ENCODE peak calls at places on chromosomes 16 and 17, in ten cellular contexts. W is GM12865, C is fibroblast of the aortic adventitia, X is GM20000, P is ascending aorta, M is neural crest cell, A is mesothelial cell of epicardium, V is cardiac fibroblast, S is PC-3, Q is body of pancreas. T is an unnamed sample.

GRCh38 chr16:73000020-73000906 is 47.7 kb downstream of the ZFHX3 start:
- DNase-seq in S (peak), P (no peak), A (no peak), M (peak), X (no peak), Q (peak), V (peak), W (no peak), C (peak), T (no peak)

GRCh38 chr16:76277099-76278030 is at the start of gene CNTNAP4:
- DNase-seq in X (no peak), Q (peak), C (no peak), S (no peak), V (no peak), P (no peak), M (peak), W (no peak), A (no peak), T (no peak)

GRCh38 chr17:63701477-63702222 is 1.7 kb upstream of the LIMD2 start:
- DNase-seq in A (no peak), S (no peak), M (no peak), X (peak), V (no peak), P (no peak), Q (no peak), C (no peak), W (peak), T (no peak)

GRCh38 chr17:2090804-2091534 is 36.1 kb downstream of the HIC1 start:
- DNase-seq in M (no peak), P (no peak), V (peak), A (peak), S (peak), W (peak), C (peak), Q (no peak), X (no peak), T (no peak)

GRCh38 chr17:75188614-75189013 is 5.9 kb upstream of the SUMO2 start:
- DNase-seq in P (no peak), Q (no peak), W (no peak), A (no peak), M (no peak), X (no peak), S (no peak), C (no peak), V (no peak), T (no peak)

GRCh38 chr16:4683255-4684029 is 9.9 kb upstream of the NUDT16L1 start:
- DNase-seq in X (no peak), P (no peak), M (no peak), Q (no peak), V (no peak), S (no peak), W (no peak), A (no peak), C (no peak), T (no peak)

GRCh38 chr17:67244621-67245072 is 349 bp downstream of the HELZ start:
- DNase-seq in X (no peak), V (no peak), W (no peak), M (peak), C (no peak), P (no peak), S (no peak), Q (peak), A (no peak), T (no peak)

GRCh38 chr16:50114357-50115129 is 38.6 kb upstream of the TENT4B start:
- DNase-seq in M (no peak), C (no peak), V (no peak), Q (no peak), X (no peak), P (no peak), A (no peak), S (peak), W (no peak), T (no peak)

GRCh38 chr16:87560428-87561199 is 41.7 kb upstream of the JPH3 start:
- DNase-seq in W (peak), A (no peak), Q (peak), S (peak), M (no peak), X (peak), V (peak), C (peak), P (no peak), T (no peak)

GRCh38 chr17:50766222-50767023 is 895 bp downstream of the ANKRD40CL start:
- DNase-seq in X (no peak), V (no peak), W (peak), Q (no peak), M (no peak), P (no peak), S (no peak), C (no peak), A (no peak), T (no peak)

GRCh38 chr17:80169784-80170500 is at the start of gene CARD14:
- DNase-seq in W (no peak), P (no peak), V (no peak), M (no peak), Q (peak), C (no peak), A (peak), X (no peak), S (peak), T (no peak)

GRCh38 chr16:70295634-70296033 is 3.4 kb upstream of the DDX19B start:
- DNase-seq in S (no peak), X (no peak), Q (no peak), V (no peak), M (no peak), W (no peak), P (no peak), A (no peak), C (no peak), T (no peak)

GRCh38 chr16:48499822-48500440 is 110.0 kb downstream of the N4BP1 start:
- DNase-seq in P (no peak), A (no peak), M (no peak), W (no peak), Q (peak), V (peak), C (peak), X (no peak), S (peak), T (no peak)

GRCh38 chr17:78616946-78617345 is 39.8 kb upstream of the DNAH17 start:
- DNase-seq in A (no peak), C (no peak), P (no peak), S (no peak), W (no peak), M (no peak), Q (no peak), X (no peak), V (no peak), T (no peak)

GRCh38 chr17:76382803-76383644 is 1.4 kb upstream of the SPHK1 start:
- DNase-seq in S (peak), M (peak), A (peak), X (peak), W (peak), C (peak), V (peak), P (no peak), Q (peak), T (peak)

GRCh38 chr16:73056383-73056782 is 8.5 kb upstream of the ZFHX3 start:
- DNase-seq in M (no peak), W (no peak), C (peak), X (no peak), A (no peak), P (no peak), S (no peak), V (peak), Q (no peak), T (no peak)

GRCh38 chr17:31404028-31404949 is 12.8 kb downstream of the RAB11FIP4 start:
- DNase-seq in M (no peak), P (no peak), X (no peak), S (peak), V (no peak), W (no peak), A (no peak), Q (no peak), C (no peak), T (no peak)

GRCh38 chr17:46157443-46158107 is 35.7 kb downstream of the KANSL1 start:
- DNase-seq in C (peak), Q (no peak), P (no peak), X (no peak), A (no peak), W (no peak), M (no peak), V (peak), S (no peak), T (no peak)

GRCh38 chr17:57256708-57257112 is 387 bp downstream of the MSI2 start:
- DNase-seq in P (no peak), V (peak), S (peak), A (no peak), C (peak), W (peak), M (no peak), Q (peak), X (peak), T (no peak)

GRCh38 chr16:14955546-14956231 is 18.4 kb downstream of the NPIPA1 start:
- DNase-seq in P (no peak), X (no peak), A (no peak), C (no peak), S (no peak), W (no peak), V (no peak), M (no peak), Q (peak), T (no peak)

GRCh38 chr16:66408181-66409048 is 18.7 kb upstream of the BEAN1 start:
- DNase-seq in P (no peak), V (peak), C (peak), W (no peak), Q (no peak), A (peak), M (no peak), S (peak), X (no peak), T (no peak)

GRCh38 chr17:27862848-27863247 is 30.3 kb downstream of the LYRM9 start:
- DNase-seq in M (no peak), C (no peak), X (no peak), V (no peak), P (no peak), S (no peak), A (no peak), Q (no peak), W (no peak), T (no peak)

GRCh38 chr16:24950275-24950674 is 64.9 kb downstream of the ARHGAP17 start:
- DNase-seq in S (peak), Q (no peak), M (no peak), X (no peak), P (no peak), W (no peak), V (peak), A (no peak), C (peak), T (no peak)

GRCh38 chr17:8100149-8100548 is 12.6 kb upstream of the ALOX12B start:
- DNase-seq in P (no peak), X (no peak), Q (no peak), C (no peak), S (no peak), W (no peak), V (no peak), M (no peak), A (no peak), T (no peak)

GRCh38 chr17:47694018-47694817 is at the start of gene TBKBP1:
- DNase-seq in C (peak), A (peak), W (no peak), Q (peak), P (no peak), V (peak), M (peak), X (peak), S (peak), T (no peak)

GRCh38 chr17:1398028-1398427 is 2.0 kb downstream of the YWHAE start:
- DNase-seq in X (no peak), C (peak), Q (no peak), V (no peak), M (no peak), A (no peak), S (no peak), W (no peak), P (no peak), T (no peak)

GRCh38 chr17:12301551-12301950 is 280.9 kb downstream of the MAP2K4 start:
- DNase-seq in A (no peak), V (no peak), Q (no peak), W (no peak), P (no peak), C (no peak), S (no peak), M (no peak), X (no peak), T (no peak)

GRCh38 chr17:39196820-39197331 is 593 bp downstream of the CACNB1 start:
- DNase-seq in M (no peak), V (no peak), A (peak), C (no peak), S (peak), P (no peak), Q (no peak), X (peak), W (peak), T (no peak)

GRCh38 chr17:30554839-30555751 is 77.9 kb downstream of the GOSR1 start:
- DNase-seq in Q (no peak), C (peak), P (no peak), A (peak), M (no peak), W (peak), V (peak), X (no peak), S (peak), T (no peak)

GRCh38 chr17:29046440-29046839 is 3.5 kb downstream of the PIPOX start:
- DNase-seq in W (no peak), P (no peak), X (no peak), M (no peak), S (no peak), A (no peak), Q (no peak), V (no peak), C (no peak), T (no peak)

GRCh38 chr17:64107517-64108235 is 22.3 kb downstream of the ERN1 start:
- DNase-seq in Q (peak), V (no peak), C (no peak), P (no peak), A (no peak), S (peak), M (no peak), X (no peak), W (peak), T (no peak)

GRCh38 chr16:1181715-1182671 is 29.1 kb downstream of the CACNA1H start:
- DNase-seq in S (peak), W (no peak), X (no peak), V (peak), C (peak), A (no peak), Q (peak), P (peak), M (no peak), T (peak)

GRCh38 chr17:50542795-50543774 is 3.9 kb upstream of the SPATA20 start:
- DNase-seq in V (no peak), A (no peak), M (no peak), X (no peak), Q (peak), P (no peak), S (peak), C (no peak), W (no peak), T (no peak)

GRCh38 chr16:85261657-85262557 is 149.6 kb upstream of the CIBAR2 start:
- DNase-seq in M (no peak), Q (no peak), C (no peak), V (no peak), X (no peak), S (no peak), W (no peak), A (no peak), P (no peak), T (no peak)

GRCh38 chr16:3669067-3669466 is 14.6 kb downstream of the DNASE1 start:
- DNase-seq in X (no peak), V (no peak), C (no peak), S (no peak), P (no peak), Q (no peak), M (no peak), W (no peak), A (no peak), T (no peak)

GRCh38 chr17:35103271-35103670 is 16.4 kb downstream of the RAD51D start:
- DNase-seq in M (no peak), A (no peak), P (no peak), W (no peak), X (no peak), C (no peak), Q (no peak), S (no peak), V (no peak), T (no peak)

DNA sequence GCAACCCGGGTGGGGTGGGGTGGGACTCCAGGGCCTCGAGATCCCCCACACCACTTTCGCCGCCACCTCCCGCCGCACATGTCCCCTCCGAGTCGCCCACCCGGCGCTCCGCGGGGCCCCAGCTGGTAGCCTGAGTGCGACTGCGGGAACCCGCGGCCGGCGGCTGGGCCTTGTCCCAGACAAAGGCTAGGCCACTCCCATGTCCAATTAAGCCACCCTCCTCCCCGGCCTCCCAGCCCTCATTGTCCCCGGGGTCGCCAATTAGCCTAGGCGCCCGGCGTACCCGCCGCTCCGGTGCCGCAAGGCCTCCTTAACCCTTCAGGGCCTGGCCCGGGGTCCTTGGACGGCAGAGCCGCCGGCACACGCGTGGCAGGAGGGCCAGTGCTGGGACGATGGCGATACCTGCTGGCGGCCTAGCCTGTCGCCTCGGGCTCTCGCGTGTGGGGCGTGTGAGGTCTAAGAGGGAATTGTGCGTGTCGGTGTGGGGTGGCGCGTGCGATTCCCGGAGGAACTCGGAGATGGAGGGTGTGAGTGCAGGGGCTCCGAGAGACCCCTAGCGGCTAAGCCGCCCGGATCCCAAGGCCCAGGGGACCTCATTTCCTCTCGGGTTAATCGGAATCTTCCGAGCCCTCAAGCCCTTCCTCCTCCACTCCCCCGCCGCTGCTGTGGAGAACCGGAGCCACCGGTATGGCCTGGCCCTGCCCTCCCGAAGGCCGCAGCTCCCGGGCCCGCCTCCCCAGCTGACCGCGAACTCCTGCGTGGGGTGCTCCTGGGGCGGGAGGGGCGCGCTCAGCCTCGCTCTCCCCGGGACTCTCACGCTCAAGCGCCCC is 11.7 kb downstream of the TBX2 start:
- DNase-seq in W (no peak), Q (peak), X (peak), V (peak), A (peak), P (peak), M (peak), S (peak), C (peak), T (no peak)
- TF ChIP-seq CTCF in W (no peak), Q (no peak), X (no peak), V (no peak), A (peak), P (no peak), M (no peak), S (peak), C (peak), T (no peak)

GRCh38 chr17:41329279-41329925 is 13.9 kb upstream of the KRTAP17-1 start:
- DNase-seq in Q (peak), W (no peak), V (peak), X (no peak), C (peak), P (no peak), S (peak), M (peak), A (peak), T (no peak)
- TF ChIP-seq CTCF in Q (peak), W (no peak), V (peak), X (peak), C (peak), P (peak), S (peak), M (peak), A (peak), T (no peak)

GRCh38 chr17:4263282-4264215 is at the start of gene ANKFY1:
- DNase-seq in Q (peak), S (peak), X (peak), V (peak), M (peak), W (peak), C (peak), A (peak), P (peak), T (peak)
- TF ChIP-seq CTCF in Q (peak), S (no peak), X (no peak), V (no peak), M (no peak), W (no peak), C (peak), A (no peak), P (no peak), T (no peak)

DNA sequence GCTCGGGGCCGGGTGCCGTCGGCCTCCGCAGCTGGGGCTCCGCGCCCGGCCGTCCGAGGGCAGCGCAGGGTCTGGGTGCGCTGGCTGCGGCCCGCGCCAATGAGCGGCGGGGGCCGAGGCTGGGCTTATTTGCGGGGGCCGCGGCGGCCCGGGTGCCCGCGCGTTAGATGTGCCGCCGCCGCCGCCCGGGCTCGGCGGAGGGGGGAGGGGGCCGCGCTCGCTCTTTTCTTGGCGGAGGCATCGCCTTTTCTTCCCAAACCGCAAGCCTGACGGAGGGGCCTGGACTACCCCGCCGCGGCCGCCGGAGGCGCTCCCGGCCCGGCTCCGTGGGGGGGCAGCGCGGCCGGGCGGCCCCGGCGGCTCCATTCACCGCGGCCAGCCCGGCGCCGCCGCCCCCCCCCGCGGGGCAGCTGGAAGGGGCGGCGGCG is at the start of gene NOTUM:
- DNase-seq in P (no peak), Q (peak), X (no peak), W (no peak), S (peak), M (no peak), A (no peak), V (no peak), C (peak), T (no peak)
- TF ChIP-seq CTCF in P (peak), Q (no peak), X (no peak), W (no peak), S (no peak), M (peak), A (peak), V (peak), C (peak), T (no peak)

DNA sequence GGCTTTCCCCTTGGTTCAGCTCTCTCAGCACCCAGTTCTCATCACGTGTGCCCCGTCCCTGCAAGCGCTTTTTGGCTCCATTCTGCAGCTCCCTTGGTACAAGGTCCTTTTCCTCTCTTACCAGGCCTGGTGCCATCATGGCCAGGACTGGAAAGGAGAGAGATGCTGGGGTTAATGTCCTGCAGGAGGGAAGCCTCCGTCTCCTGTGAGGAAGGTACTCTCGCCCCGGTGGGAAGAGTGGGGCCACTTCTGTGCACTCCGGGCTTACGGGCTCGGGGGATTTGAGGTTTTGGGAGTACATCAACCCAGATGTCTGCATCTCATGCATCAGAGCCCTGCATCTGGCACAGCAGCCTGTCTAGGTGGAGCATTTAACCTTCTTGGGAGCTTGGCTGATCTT is 10.1 kb downstream of the CTRB2 start:
- DNase-seq in W (no peak), P (no peak), V (no peak), Q (no peak), S (no peak), C (no peak), A (no peak), X (no peak), M (no peak), T (no peak)
- TF ChIP-seq CTCF in W (no peak), P (no peak), V (no peak), Q (no peak), S (no peak), C (no peak), A (no peak), X (no peak), M (no peak), T (no peak)

DNA sequence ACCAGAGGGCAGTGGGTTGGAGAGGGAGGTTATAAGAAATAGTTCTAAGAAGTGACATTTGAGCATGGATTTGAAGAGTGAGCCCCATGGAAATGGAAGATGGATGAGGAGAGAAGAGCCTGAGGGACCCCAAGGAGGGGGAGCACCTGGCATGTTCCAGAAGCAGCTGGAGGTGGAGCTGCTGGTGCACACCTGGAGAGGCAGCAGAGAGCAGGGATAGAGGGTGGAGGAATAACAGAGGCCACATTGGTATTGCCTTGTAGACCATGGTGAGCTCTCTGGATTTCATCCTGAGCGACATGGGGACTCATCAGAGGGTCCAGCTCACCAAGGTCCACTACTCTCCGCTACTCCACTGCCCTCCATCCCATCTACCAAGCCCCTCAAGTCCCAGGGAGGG is 22.3 kb upstream of the KDM8 start:
- DNase-seq in P (no peak), V (no peak), M (no peak), X (no peak), C (no peak), A (no peak), Q (peak), S (no peak), W (no peak), T (no peak)
- TF ChIP-seq CTCF in P (no peak), V (no peak), M (no peak), X (no peak), C (no peak), A (no peak), Q (peak), S (no peak), W (peak), T (no peak)